ENCODE peak calls at places on chromosomes 6 and 20, in eight cellular contexts. C is fibroblast of mammary gland; M is gastrocnemius medialis; T is fibroblast of the aortic adventitia; H is uterus; R is stimulated activated CD4-positive, alpha-beta T cell treated with anti-CD3 and anti-CD28 coated beads, Interleukin-1b, Interleukin-23, amount 100 ng/mL, for 24 hours; D is activated T-helper 1 cell treated with anti-CD3 and anti-CD28 coated beads, Interleukin-12 subunit alpha, Interleukin-12 subunit beta, Interleukin-2, Interleukin-4 antibody, amounts not matched to agents 30 ng/mL and 10 ng/mL and 1 ng/mL, durations not matched to agents 14 hours and 24 hours and 36 hours; G is cardiac muscle cell. Y is an unnamed sample.

GRCh38 chr20:51034988-51035656 is 12.2 kb upstream of the KCNG1 start:
- DNase-seq in M (no peak), G (no peak), R (no peak), D (no peak), T (no peak), H (no peak), C (no peak), Y (no peak)

GRCh38 chr20:1309439-1309847 is 19.5 kb downstream of the SDCBP2 start:
- DNase-seq in C (no peak), M (no peak), H (no peak), T (no peak), R (no peak), D (no peak), G (no peak), Y (no peak)

GRCh38 chr20:17645546-17646208 is 36.4 kb downstream of the RRBP1 start:
- DNase-seq in G (no peak), T (peak), H (no peak), D (no peak), C (peak), R (no peak), M (no peak), Y (no peak)

GRCh38 chr6:30071081-30071818 is 4.3 kb downstream of the PPP1R11 start:
- DNase-seq in C (peak), T (peak), R (no peak), H (no peak), D (no peak), M (no peak), G (peak), Y (no peak)

GRCh38 chr20:32574296-32575226 is 10.6 kb downstream of the NOL4L start:
- DNase-seq in R (no peak), D (peak), T (peak), G (no peak), C (peak), H (no peak), M (no peak), Y (no peak)

GRCh38 chr6:113318553-113318952 is 538.6 kb upstream of the MARCKS start:
- DNase-seq in R (no peak), T (no peak), D (no peak), C (no peak), M (no peak), H (no peak), G (no peak), Y (no peak)

GRCh38 chr6:137206562-137206961 is 12.6 kb downstream of the IFNGR1 start:
- DNase-seq in D (no peak), G (no peak), R (no peak), M (no peak), C (no peak), H (no peak), T (peak), Y (no peak)

GRCh38 chr6:145929037-145929633 is 35.0 kb downstream of the SHPRH start:
- DNase-seq in G (peak), C (peak), D (no peak), M (no peak), T (peak), R (no peak), H (no peak), Y (no peak)

GRCh38 chr20:35180266-35180665 is 8.4 kb downstream of the PROCR start:
- DNase-seq in D (no peak), C (no peak), T (no peak), R (no peak), H (no peak), G (no peak), M (no peak), Y (no peak)

GRCh38 chr6:158170656-158171081 is 2.5 kb downstream of the GTF2H5 start:
- DNase-seq in H (no peak), T (peak), R (no peak), C (peak), M (no peak), D (no peak), G (no peak), Y (no peak)

GRCh38 chr20:45405566-45406259 is 2.4 kb upstream of the DBNDD2 start:
- DNase-seq in G (peak), M (no peak), T (peak), H (peak), C (no peak), R (no peak), D (no peak), Y (peak)

GRCh38 chr6:29763491-29764289 is 40.5 kb downstream of the HLA-F start:
- DNase-seq in H (no peak), C (peak), G (no peak), M (no peak), R (no peak), T (peak), D (no peak), Y (no peak)

GRCh38 chr6:164410017-164410416 is 899.4 kb downstream of the C6orf118 start:
- DNase-seq in M (no peak), C (no peak), T (no peak), D (no peak), R (no peak), H (no peak), G (no peak), Y (no peak)

GRCh38 chr6:10733151-10733715 is 10.4 kb downstream of the TMEM14C start:
- DNase-seq in T (no peak), D (no peak), G (no peak), R (no peak), C (no peak), M (no peak), H (no peak), Y (no peak)

GRCh38 chr6:5522147-5522546 is 260.8 kb downstream of the FARS2 start:
- DNase-seq in T (no peak), R (no peak), G (no peak), D (no peak), H (no peak), C (no peak), M (no peak), Y (no peak)

GRCh38 chr6:36820700-36821580 is 18.3 kb downstream of the CPNE5 start:
- DNase-seq in H (no peak), R (no peak), T (peak), D (no peak), G (no peak), C (peak), M (no peak), Y (no peak)

GRCh38 chr20:7841291-7841966 is 98.8 kb downstream of the HAO1 start:
- DNase-seq in M (no peak), T (peak), G (no peak), D (no peak), R (no peak), C (peak), H (no peak), Y (peak)

GRCh38 chr6:122154912-122155516 is 244.4 kb upstream of the HSF2 start:
- DNase-seq in T (no peak), G (no peak), M (no peak), D (no peak), H (no peak), C (peak), R (no peak), Y (no peak)

GRCh38 chr6:53353624-53354023 is 4.9 kb upstream of the ELOVL5 start:
- DNase-seq in G (no peak), H (no peak), M (no peak), C (peak), R (no peak), D (no peak), T (no peak), Y (no peak)

GRCh38 chr6:67812693-67813092 is 822.4 kb upstream of the ADGRB3 start:
- DNase-seq in D (no peak), R (no peak), T (no peak), C (no peak), H (no peak), M (no peak), G (no peak), Y (no peak)

GRCh38 chr6:121216928-121217327 is 117.4 kb downstream of the TBC1D32 start:
- DNase-seq in H (no peak), R (no peak), T (no peak), C (peak), M (no peak), G (no peak), D (no peak), Y (no peak)

Y was measured in tibial artery.